ENCODE peak calls at places on chromosomes 5 and 9, in five cellular contexts. S is stimulated activated CD4-positive, alpha-beta T cell treated with anti-CD3 and anti-CD28 coated beads, Interleukin-12 subunit alpha, Interleukin-12 subunit beta, amount 100 ng/mL, for 4 hours; Z is SW480; Q is NK-92 treated with Interleukin-12 subunit alpha and Interleukin-12 subunit beta, amount 100 ng/mL, for 24 hours; B is skeletal muscle cell. J is an unnamed sample.

GRCh38 chr5:143572671-143573070 is 169.2 kb upstream of the NR3C1 start:
- DNase-seq in S (no peak), Q (no peak), B (no peak), Z (no peak), J (no peak)

GRCh38 chr5:149632311-149633251 is 51.3 kb downstream of the ARHGEF37 start:
- DNase-seq in S (no peak), Z (peak; percentile 94), Q (no peak), B (peak; percentile 59), J (peak; percentile 14)

GRCh38 chr5:10736354-10736753 is 24.7 kb downstream of the DAP start:
- DNase-seq in Z (no peak), B (no peak), Q (no peak), S (no peak), J (no peak)

GRCh38 chr5:124718376-124718775 is 28.1 kb downstream of the ZNF608 start:
- DNase-seq in S (no peak), Q (no peak), Z (peak; percentile 25), B (no peak), J (no peak)

GRCh38 chr5:178318893-178319292 is 86.3 kb upstream of the PHYKPL start:
- DNase-seq in Q (no peak), S (no peak), B (no peak), Z (no peak), J (no peak)

GRCh38 chr9:114696814-114697544 is 15.0 kb upstream of the TEX48 start:
- DNase-seq in B (no peak), S (peak; percentile 37), Q (no peak), Z (peak; percentile 25), J (no peak)

GRCh38 chr5:179142434-179143198 is 82.4 kb downstream of the ZNF354C start:
- DNase-seq in Z (no peak), Q (no peak), S (no peak), B (peak; percentile 23), J (peak; percentile 81)

GRCh38 chr5:175443514-175444059 is 395 bp downstream of the DRD1 start:
- DNase-seq in Q (no peak), S (no peak), B (no peak), Z (no peak), J (no peak)

GRCh38 chr9:129270903-129271431 is 92.9 kb upstream of the IER5L start:
- DNase-seq in S (no peak), B (peak; percentile 60), Q (no peak), Z (peak; percentile 67), J (no peak)

GRCh38 chr5:122915717-122916399 is 70.4 kb downstream of the SNX24 start:
- DNase-seq in S (no peak), Q (no peak), B (no peak), Z (no peak), J (no peak)

GRCh38 chr9:87382902-87383301 is 114.8 kb upstream of the DAPK1 start:
- DNase-seq in Q (no peak), B (peak; percentile 65), S (no peak), Z (no peak), J (peak; percentile 53)

GRCh38 chr5:175288048-175288621 is 155.8 kb downstream of the DRD1 start:
- DNase-seq in S (no peak), B (no peak), Q (no peak), Z (peak; percentile 35), J (no peak)

GRCh38 chr5:170748986-170749385 is 34.5 kb upstream of the GABRP start:
- DNase-seq in Z (no peak), B (no peak), S (no peak), Q (no peak), J (no peak)

GRCh38 chr9:95086564-95086955 is 230.9 kb downstream of the FANCC start:
- DNase-seq in Q (no peak), Z (no peak), S (no peak), B (no peak), J (no peak)